ENCODE peak calls at places on chromosome 6, in nine cellular contexts. A is tibial artery, I is progenitor cell of endocrine pancreas, O is C1 segment of cervical spinal cord, W is PC-9, V is NCI-H524, L is psoas muscle, F is GM04504, N is ovary. Y is an unnamed sample.

GRCh38 chr6:47334334-47334733 is 24.6 kb upstream of the TNFRSF21 start:
- DNase-seq in N (no peak), V (no peak), I (no peak), O (no peak), L (no peak), W (peak), A (no peak), F (no peak), Y (no peak)

GRCh38 chr6:79152269-79152737 is 74.2 kb upstream of the PHIP start:
- DNase-seq in A (no peak), I (no peak), W (no peak), V (no peak), O (no peak), L (no peak), N (no peak), F (no peak), Y (no peak)

GRCh38 chr6:143821359-143821758 is 21.8 kb upstream of the LTV1 start:
- DNase-seq in L (no peak), A (no peak), N (no peak), F (no peak), V (no peak), W (no peak), O (no peak), I (no peak), Y (no peak)

GRCh38 chr6:1572892-1573291 is 36.8 kb upstream of the FOXC1 start:
- DNase-seq in O (no peak), L (no peak), A (no peak), F (no peak), N (no peak), I (no peak), W (no peak), V (no peak), Y (no peak)

GRCh38 chr6:99143108-99143828 is 195.5 kb upstream of the FBXL4 start:
- DNase-seq in L (no peak), F (no peak), A (no peak), O (no peak), V (no peak), N (no peak), W (no peak), I (no peak), Y (no peak)

GRCh38 chr6:11869656-11870340 is 91.2 kb upstream of the ADTRP start:
- DNase-seq in W (no peak), V (no peak), I (no peak), O (no peak), F (peak), A (no peak), L (peak), N (peak), Y (no peak)

GRCh38 chr6:42010909-42011308 is 39.4 kb upstream of the TAF8 start:
- DNase-seq in V (no peak), F (no peak), O (no peak), I (no peak), W (no peak), A (no peak), N (no peak), L (no peak), Y (no peak)

GRCh38 chr6:119078449-119079287 is at the start of gene FAM184A:
- DNase-seq in V (peak), O (peak), L (peak), N (peak), W (peak), A (peak), F (no peak), I (peak), Y (peak)

GRCh38 chr6:47700596-47700995 is 2.2 kb downstream of the ADGRF4 start:
- DNase-seq in V (no peak), O (no peak), L (no peak), N (no peak), W (no peak), A (no peak), F (no peak), I (no peak), Y (no peak)

GRCh38 chr6:43807228-43808061 is 37.4 kb downstream of the VEGFA start:
- DNase-seq in I (no peak), A (no peak), F (no peak), L (peak), O (no peak), W (peak), V (peak), N (no peak), Y (no peak)

GRCh38 chr6:138833819-138834539 is 38.1 kb downstream of the ECT2L start:
- DNase-seq in F (no peak), A (no peak), N (peak), W (no peak), L (no peak), O (no peak), I (no peak), V (peak), Y (peak)

GRCh38 chr6:167140589-167141474 is 16.9 kb downstream of the GPR31 start:
- DNase-seq in F (no peak), O (no peak), V (no peak), W (no peak), I (no peak), N (no peak), A (no peak), L (no peak), Y (no peak)

GRCh38 chr6:51322505-51322904 is 503.8 kb downstream of the TFAP2B start:
- DNase-seq in N (no peak), O (no peak), L (no peak), V (no peak), W (no peak), I (no peak), A (no peak), F (no peak), Y (no peak)

GRCh38 chr6:134599079-134599478 is 281.2 kb upstream of the SGK1 start:
- DNase-seq in N (no peak), F (no peak), V (no peak), L (no peak), A (no peak), I (no peak), W (no peak), O (no peak), Y (no peak)

GRCh38 chr6:64831680-64832079 is 875.3 kb downstream of the EYS start:
- DNase-seq in O (no peak), W (no peak), F (no peak), V (no peak), N (no peak), I (no peak), L (no peak), A (no peak), Y (no peak)

GRCh38 chr6:1613631-1614447 is 4.1 kb downstream of the FOXC1 start:
- DNase-seq in W (no peak), N (no peak), O (no peak), A (peak), L (no peak), I (no peak), F (no peak), V (peak), Y (no peak)

GRCh38 chr6:906920-907319 is 214.0 kb upstream of the EXOC2 start:
- DNase-seq in A (no peak), F (no peak), N (no peak), W (no peak), V (peak), L (no peak), I (no peak), O (no peak), Y (no peak)

GRCh38 chr6:54992789-54993188 is 146.2 kb downstream of the FAM83B start:
- DNase-seq in A (no peak), F (no peak), L (no peak), V (peak), O (no peak), N (no peak), I (no peak), W (no peak), Y (no peak)

GRCh38 chr6:170475118-170475517 is 78.0 kb downstream of the PSMB1 start:
- DNase-seq in I (no peak), V (no peak), A (no peak), W (no peak), O (no peak), F (no peak), L (no peak), N (no peak), Y (no peak)